ENCODE peak calls at places on chromosomes 12 and 14, in six cellular contexts. Z, G, O, S, E and F are unnamed samples.
A peak's percentile ranks its signal among the peaks of the same experiment; 100 is the strongest.

GRCh38 chr12:123602651-123603195 is 824 bp downstream of the DDX55 start:
- DNase-seq in Z (no peak), E (no peak), G (no peak), O (no peak), S (peak; percentile 34), F (no peak)

GRCh38 chr12:103846415-103846814 is 5.4 kb upstream of the NT5DC3 start:
- DNase-seq in G (no peak), Z (no peak), S (no peak), E (no peak), O (no peak), F (no peak)

GRCh38 chr12:26426652-26427051 is 231.3 kb downstream of the SSPN start:
- DNase-seq in S (no peak), O (no peak), Z (no peak), E (no peak), G (no peak), F (no peak)

GRCh38 chr12:57886590-57887363 is 40.2 kb upstream of the CTDSP2 start:
- DNase-seq in S (no peak), O (no peak), G (no peak), Z (no peak), E (no peak), F (no peak)

GRCh38 chr14:96994999-96995398 is 197.8 kb downstream of the VRK1 start:
- DNase-seq in S (no peak), E (no peak), G (no peak), O (no peak), Z (no peak), F (no peak)

GRCh38 chr12:131735863-131736806 is 25.2 kb downstream of the SFSWAP start:
- DNase-seq in Z (no peak), G (no peak), O (no peak), S (no peak), E (no peak), F (no peak)

GRCh38 chr14:105093426-105094192 is 28.4 kb upstream of the GPR132 start:
- DNase-seq in Z (peak; percentile 72), S (peak; percentile 90), O (peak; percentile 48), E (peak; percentile 76), G (peak; percentile 57), F (peak; percentile 37)

GRCh38 chr12:77940566-77940965 is 109.9 kb downstream of the NAV3 start:
- DNase-seq in Z (peak; percentile 61), G (no peak), S (no peak), E (no peak), O (no peak), F (no peak)

GRCh38 chr12:69047990-69048389 is 115.0 kb upstream of the CPM start:
- DNase-seq in S (no peak), O (no peak), E (no peak), G (no peak), Z (no peak), F (no peak)

GRCh38 chr12:15662303-15662980 is 126.7 kb downstream of the EPS8 start:
- DNase-seq in O (no peak), E (peak; percentile 90), Z (peak; percentile 96), S (no peak), G (no peak), F (no peak)

GRCh38 chr12:79885956-79886490 is 48.9 kb downstream of the PPP1R12A start:
- DNase-seq in G (no peak), O (no peak), E (no peak), S (no peak), Z (no peak), F (no peak)

GRCh38 chr14:104293851-104294627 is 155.7 kb downstream of the KIF26A start:
- DNase-seq in G (no peak), O (no peak), S (no peak), E (no peak), Z (no peak), F (no peak)